ENCODE peak calls at places on chromosome 1, in eight cellular contexts. One of them, this sample, is unnamed.

GRCh38 chr1:67089685-67090208 is 35.8 kb upstream of the SLC35D1 start:
- DNase-seq in psoas muscle: no peak
- DNase-seq in colonic mucosa: no peak
- DNase-seq in foreskin fibroblast: no peak
- DNase-seq in mesothelial cell of epicardium: no peak
- DNase-seq in fibroblast of mammary gland: no peak
- DNase-seq in fibroblast of pulmonary artery: no peak
- DNase-seq in HL-60: no peak
- DNase-seq in this sample: no peak

GRCh38 chr1:155910621-155911121 is 478 bp downstream of the RIT1 start:
- DNase-seq in psoas muscle: no peak
- DNase-seq in colonic mucosa: peak
- DNase-seq in foreskin fibroblast: no peak
- DNase-seq in mesothelial cell of epicardium: no peak
- DNase-seq in fibroblast of mammary gland: peak
- DNase-seq in fibroblast of pulmonary artery: peak
- DNase-seq in HL-60: peak
- DNase-seq in this sample: no peak

GRCh38 chr1:21622466-21623315 is 46.5 kb downstream of the RAP1GAP start:
- DNase-seq in psoas muscle: no peak
- DNase-seq in colonic mucosa: peak
- DNase-seq in foreskin fibroblast: no peak
- DNase-seq in mesothelial cell of epicardium: peak
- DNase-seq in fibroblast of mammary gland: no peak
- DNase-seq in fibroblast of pulmonary artery: no peak
- DNase-seq in HL-60: no peak
- DNase-seq in this sample: peak

GRCh38 chr1:84853743-84854721 is 39.0 kb downstream of the LPAR3 start:
- DNase-seq in psoas muscle: no peak
- DNase-seq in colonic mucosa: peak
- DNase-seq in foreskin fibroblast: peak
- DNase-seq in mesothelial cell of epicardium: no peak
- DNase-seq in fibroblast of mammary gland: peak
- DNase-seq in fibroblast of pulmonary artery: peak
- DNase-seq in HL-60: peak
- DNase-seq in this sample: no peak

GRCh38 chr1:246550402-246550801 is 15.7 kb downstream of the TFB2M start:
- DNase-seq in psoas muscle: no peak
- DNase-seq in colonic mucosa: no peak
- DNase-seq in foreskin fibroblast: no peak
- DNase-seq in mesothelial cell of epicardium: no peak
- DNase-seq in fibroblast of mammary gland: no peak
- DNase-seq in fibroblast of pulmonary artery: no peak
- DNase-seq in HL-60: no peak
- DNase-seq in this sample: no peak

GRCh38 chr1:154880651-154881050 is 10.6 kb upstream of the KCNN3 start:
- DNase-seq in psoas muscle: no peak
- DNase-seq in colonic mucosa: no peak
- DNase-seq in foreskin fibroblast: no peak
- DNase-seq in mesothelial cell of epicardium: no peak
- DNase-seq in fibroblast of mammary gland: no peak
- DNase-seq in fibroblast of pulmonary artery: no peak
- DNase-seq in HL-60: no peak
- DNase-seq in this sample: no peak

GRCh38 chr1:941588-942383 is 17.3 kb downstream of the NOC2L start:
- DNase-seq in psoas muscle: peak
- DNase-seq in colonic mucosa: peak
- DNase-seq in foreskin fibroblast: peak
- DNase-seq in mesothelial cell of epicardium: peak
- DNase-seq in fibroblast of mammary gland: peak
- DNase-seq in fibroblast of pulmonary artery: peak
- DNase-seq in HL-60: peak
- DNase-seq in this sample: no peak

GRCh38 chr1:229407206-229408026 is 26.5 kb downstream of the ACTA1 start:
- DNase-seq in psoas muscle: peak
- DNase-seq in colonic mucosa: no peak
- DNase-seq in foreskin fibroblast: no peak
- DNase-seq in mesothelial cell of epicardium: no peak
- DNase-seq in fibroblast of mammary gland: no peak
- DNase-seq in fibroblast of pulmonary artery: no peak
- DNase-seq in HL-60: no peak
- DNase-seq in this sample: peak

GRCh38 chr1:27122652-27123051 is 32.3 kb downstream of the SLC9A1 start:
- DNase-seq in psoas muscle: peak
- DNase-seq in colonic mucosa: peak
- DNase-seq in foreskin fibroblast: peak
- DNase-seq in mesothelial cell of epicardium: no peak
- DNase-seq in fibroblast of mammary gland: peak
- DNase-seq in fibroblast of pulmonary artery: peak
- DNase-seq in HL-60: no peak
- DNase-seq in this sample: no peak

GRCh38 chr1:228008391-228009115 is 1.8 kb downstream of the WNT3A start:
- DNase-seq in psoas muscle: no peak
- DNase-seq in colonic mucosa: no peak
- DNase-seq in foreskin fibroblast: no peak
- DNase-seq in mesothelial cell of epicardium: no peak
- DNase-seq in fibroblast of mammary gland: no peak
- DNase-seq in fibroblast of pulmonary artery: no peak
- DNase-seq in HL-60: no peak
- DNase-seq in this sample: no peak

GRCh38 chr1:157678721-157679120 is 21.8 kb downstream of the FCRL3 start:
- DNase-seq in psoas muscle: no peak
- DNase-seq in colonic mucosa: no peak
- DNase-seq in foreskin fibroblast: no peak
- DNase-seq in mesothelial cell of epicardium: no peak
- DNase-seq in fibroblast of mammary gland: no peak
- DNase-seq in fibroblast of pulmonary artery: no peak
- DNase-seq in HL-60: no peak
- DNase-seq in this sample: no peak

GRCh38 chr1:156452863-156453262 is 47.7 kb downstream of the MEF2D start:
- DNase-seq in psoas muscle: no peak
- DNase-seq in colonic mucosa: no peak
- DNase-seq in foreskin fibroblast: no peak
- DNase-seq in mesothelial cell of epicardium: no peak
- DNase-seq in fibroblast of mammary gland: no peak
- DNase-seq in fibroblast of pulmonary artery: no peak
- DNase-seq in HL-60: peak
- DNase-seq in this sample: no peak

GRCh38 chr1:149929847-149930246 is 2.2 kb upstream of the SF3B4 start:
- DNase-seq in psoas muscle: no peak
- DNase-seq in colonic mucosa: no peak
- DNase-seq in foreskin fibroblast: no peak
- DNase-seq in mesothelial cell of epicardium: no peak
- DNase-seq in fibroblast of mammary gland: no peak
- DNase-seq in fibroblast of pulmonary artery: no peak
- DNase-seq in HL-60: no peak
- DNase-seq in this sample: no peak

GRCh38 chr1:170881268-170882265 is 53.8 kb upstream of the MROH9 start:
- DNase-seq in psoas muscle: no peak
- DNase-seq in colonic mucosa: peak
- DNase-seq in foreskin fibroblast: peak
- DNase-seq in mesothelial cell of epicardium: no peak
- DNase-seq in fibroblast of mammary gland: peak
- DNase-seq in fibroblast of pulmonary artery: peak
- DNase-seq in HL-60: no peak
- DNase-seq in this sample: no peak

GRCh38 chr1:205396972-205397616 is 24.8 kb downstream of the LEMD1 start:
- DNase-seq in psoas muscle: no peak
- DNase-seq in colonic mucosa: peak
- DNase-seq in foreskin fibroblast: no peak
- DNase-seq in mesothelial cell of epicardium: no peak
- DNase-seq in fibroblast of mammary gland: peak
- DNase-seq in fibroblast of pulmonary artery: peak
- DNase-seq in HL-60: peak
- DNase-seq in this sample: no peak

GRCh38 chr1:199243423-199244061 is 604.7 kb downstream of the PTPRC start:
- DNase-seq in psoas muscle: no peak
- DNase-seq in colonic mucosa: peak
- DNase-seq in foreskin fibroblast: no peak
- DNase-seq in mesothelial cell of epicardium: no peak
- DNase-seq in fibroblast of mammary gland: peak
- DNase-seq in fibroblast of pulmonary artery: peak
- DNase-seq in HL-60: peak
- DNase-seq in this sample: peak

GRCh38 chr1:145702052-145702451 is 5.1 kb downstream of the PDZK1 start:
- DNase-seq in psoas muscle: no peak
- DNase-seq in colonic mucosa: no peak
- DNase-seq in foreskin fibroblast: no peak
- DNase-seq in mesothelial cell of epicardium: no peak
- DNase-seq in fibroblast of mammary gland: no peak
- DNase-seq in fibroblast of pulmonary artery: no peak
- DNase-seq in HL-60: no peak
- DNase-seq in this sample: no peak

GRCh38 chr1:203663820-203664219 is 37.2 kb downstream of the ATP2B4 start:
- DNase-seq in psoas muscle: no peak
- DNase-seq in colonic mucosa: no peak
- DNase-seq in foreskin fibroblast: no peak
- DNase-seq in mesothelial cell of epicardium: no peak
- DNase-seq in fibroblast of mammary gland: peak
- DNase-seq in fibroblast of pulmonary artery: no peak
- DNase-seq in HL-60: no peak
- DNase-seq in this sample: no peak

GRCh38 chr1:203660931-203661484 is 34.4 kb downstream of the ATP2B4 start:
- DNase-seq in psoas muscle: no peak
- DNase-seq in colonic mucosa: no peak
- DNase-seq in foreskin fibroblast: no peak
- DNase-seq in mesothelial cell of epicardium: no peak
- DNase-seq in fibroblast of mammary gland: no peak
- DNase-seq in fibroblast of pulmonary artery: no peak
- DNase-seq in HL-60: no peak
- DNase-seq in this sample: no peak

GRCh38 chr1:203661572-203661971 is 34.9 kb downstream of the ATP2B4 start:
- DNase-seq in psoas muscle: peak
- DNase-seq in colonic mucosa: peak
- DNase-seq in foreskin fibroblast: no peak
- DNase-seq in mesothelial cell of epicardium: no peak
- DNase-seq in fibroblast of mammary gland: no peak
- DNase-seq in fibroblast of pulmonary artery: no peak
- DNase-seq in HL-60: no peak
- DNase-seq in this sample: no peak

GRCh38 chr1:203662821-203663220 is 36.2 kb downstream of the ATP2B4 start:
- DNase-seq in psoas muscle: no peak
- DNase-seq in colonic mucosa: no peak
- DNase-seq in foreskin fibroblast: no peak
- DNase-seq in mesothelial cell of epicardium: no peak
- DNase-seq in fibroblast of mammary gland: no peak
- DNase-seq in fibroblast of pulmonary artery: no peak
- DNase-seq in HL-60: no peak
- DNase-seq in this sample: no peak

GRCh38 chr1:203663294-203663693 is 36.7 kb downstream of the ATP2B4 start:
- DNase-seq in psoas muscle: no peak
- DNase-seq in colonic mucosa: no peak
- DNase-seq in foreskin fibroblast: peak
- DNase-seq in mesothelial cell of epicardium: no peak
- DNase-seq in fibroblast of mammary gland: peak
- DNase-seq in fibroblast of pulmonary artery: peak
- DNase-seq in HL-60: no peak
- DNase-seq in this sample: no peak
- TF ChIP-seq CTCF in psoas muscle: no peak
- TF ChIP-seq CTCF in colonic mucosa: no peak
- TF ChIP-seq CTCF in foreskin fibroblast: no peak
- TF ChIP-seq CTCF in mesothelial cell of epicardium: no peak
- TF ChIP-seq CTCF in fibroblast of mammary gland: peak
- TF ChIP-seq CTCF in fibroblast of pulmonary artery: no peak
- TF ChIP-seq CTCF in HL-60: no peak
- TF ChIP-seq CTCF in this sample: no peak

GRCh38 chr1:201826830-201827229 is 2.1 kb upstream of the IPO9 start:
- DNase-seq in psoas muscle: no peak
- DNase-seq in colonic mucosa: no peak
- DNase-seq in foreskin fibroblast: peak
- DNase-seq in mesothelial cell of epicardium: no peak
- DNase-seq in fibroblast of mammary gland: peak
- DNase-seq in fibroblast of pulmonary artery: no peak
- DNase-seq in HL-60: no peak
- DNase-seq in this sample: no peak
- TF ChIP-seq CTCF in psoas muscle: no peak
- TF ChIP-seq CTCF in colonic mucosa: no peak
- TF ChIP-seq CTCF in foreskin fibroblast: no peak
- TF ChIP-seq CTCF in mesothelial cell of epicardium: no peak
- TF ChIP-seq CTCF in fibroblast of mammary gland: peak
- TF ChIP-seq CTCF in fibroblast of pulmonary artery: peak
- TF ChIP-seq CTCF in HL-60: no peak
- TF ChIP-seq CTCF in this sample: no peak

DNA sequence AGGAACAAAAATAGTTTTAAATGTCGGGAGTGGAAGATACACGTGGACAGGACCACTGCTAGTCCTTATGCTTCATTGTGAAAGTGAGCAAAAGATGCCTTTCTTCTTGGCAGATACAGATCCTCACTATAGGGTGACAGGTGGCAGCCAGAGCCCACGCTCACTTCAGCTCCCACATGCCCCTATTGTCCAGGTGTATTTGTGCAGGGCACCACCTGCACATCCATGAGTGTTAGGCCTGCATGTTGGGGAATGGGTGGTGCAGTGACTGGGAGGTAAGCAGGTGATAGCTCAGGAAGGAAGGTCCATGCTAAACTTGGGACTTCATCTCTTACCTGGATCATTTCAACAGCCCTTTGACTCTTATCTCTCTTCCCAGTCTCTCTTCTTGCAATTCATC is 27.4 kb downstream of the SLC5A9 start:
- DNase-seq in psoas muscle: no peak
- DNase-seq in colonic mucosa: peak
- DNase-seq in foreskin fibroblast: no peak
- DNase-seq in mesothelial cell of epicardium: no peak
- DNase-seq in fibroblast of mammary gland: no peak
- DNase-seq in fibroblast of pulmonary artery: no peak
- DNase-seq in HL-60: no peak
- DNase-seq in this sample: no peak
- TF ChIP-seq CTCF in psoas muscle: no peak
- TF ChIP-seq CTCF in colonic mucosa: peak
- TF ChIP-seq CTCF in foreskin fibroblast: no peak
- TF ChIP-seq CTCF in mesothelial cell of epicardium: no peak
- TF ChIP-seq CTCF in fibroblast of mammary gland: no peak
- TF ChIP-seq CTCF in fibroblast of pulmonary artery: no peak
- TF ChIP-seq CTCF in HL-60: no peak
- TF ChIP-seq CTCF in this sample: no peak

GRCh38 chr1:216216304-216216703 is 206.9 kb downstream of the USH2A start:
- DNase-seq in psoas muscle: no peak
- DNase-seq in colonic mucosa: no peak
- DNase-seq in foreskin fibroblast: no peak
- DNase-seq in mesothelial cell of epicardium: no peak
- DNase-seq in fibroblast of mammary gland: no peak
- DNase-seq in fibroblast of pulmonary artery: no peak
- DNase-seq in HL-60: no peak
- DNase-seq in this sample: no peak
- TF ChIP-seq CTCF in psoas muscle: no peak
- TF ChIP-seq CTCF in colonic mucosa: no peak
- TF ChIP-seq CTCF in foreskin fibroblast: no peak
- TF ChIP-seq CTCF in mesothelial cell of epicardium: no peak
- TF ChIP-seq CTCF in fibroblast of mammary gland: no peak
- TF ChIP-seq CTCF in fibroblast of pulmonary artery: no peak
- TF ChIP-seq CTCF in HL-60: no peak
- TF ChIP-seq CTCF in this sample: no peak

GRCh38 chr1:5818755-5819154 is 173.5 kb downstream of the NPHP4 start:
- DNase-seq in psoas muscle: no peak
- DNase-seq in colonic mucosa: no peak
- DNase-seq in foreskin fibroblast: no peak
- DNase-seq in mesothelial cell of epicardium: no peak
- DNase-seq in fibroblast of mammary gland: no peak
- DNase-seq in fibroblast of pulmonary artery: no peak
- DNase-seq in HL-60: no peak
- DNase-seq in this sample: no peak
- TF ChIP-seq CTCF in psoas muscle: no peak
- TF ChIP-seq CTCF in colonic mucosa: no peak
- TF ChIP-seq CTCF in foreskin fibroblast: no peak
- TF ChIP-seq CTCF in mesothelial cell of epicardium: no peak
- TF ChIP-seq CTCF in fibroblast of mammary gland: no peak
- TF ChIP-seq CTCF in fibroblast of pulmonary artery: no peak
- TF ChIP-seq CTCF in HL-60: no peak
- TF ChIP-seq CTCF in this sample: no peak